ENCODE peak calls at places on chromosome 14, in seven cellular contexts. T is AG09319, G is endothelial cell, F is AG04450, Y is right lobe of liver, R is tibial artery, J is left ventricle myocardium inferior. L is an unnamed sample.

GRCh38 chr14:21241218-21241819 is 27.9 kb downstream of the HNRNPC start:
- DNase-seq in T (no peak), G (no peak), J (no peak), F (peak; percentile 11), R (no peak), Y (no peak), L (peak; percentile 38)

GRCh38 chr14:31582286-31582691 is 21.1 kb downstream of the NUBPL start:
- DNase-seq in T (no peak), F (peak; percentile 36), G (no peak), Y (no peak), R (no peak), J (no peak), L (no peak)

GRCh38 chr14:104398656-104399055 is 180.9 kb upstream of the C14orf180 start:
- DNase-seq in J (no peak), G (no peak), T (no peak), R (no peak), F (no peak), Y (no peak), L (no peak)

GRCh38 chr14:103232831-103233319 is 101.2 kb upstream of the EIF5 start:
- DNase-seq in R (peak; percentile 62), J (no peak), Y (no peak), F (no peak), T (no peak), G (no peak), L (no peak)

GRCh38 chr14:34065690-34066391 is 115.0 kb upstream of the EGLN3 start:
- DNase-seq in Y (no peak), J (no peak), T (no peak), R (no peak), F (no peak), G (no peak), L (no peak)

GRCh38 chr14:84409435-84409834 is 1120.5 kb upstream of the FLRT2 start:
- DNase-seq in T (no peak), R (no peak), G (no peak), J (no peak), F (no peak), Y (no peak), L (no peak)

GRCh38 chr14:70186826-70187483 is 1.8 kb downstream of the SLC8A3 start:
- DNase-seq in R (no peak), F (no peak), J (no peak), T (no peak), Y (no peak), G (no peak), L (no peak)

GRCh38 chr14:105418269-105419054 is 1.2 kb upstream of the MTA1 start:
- DNase-seq in Y (no peak), R (no peak), G (no peak), T (no peak), J (no peak), F (no peak), L (no peak)

GRCh38 chr14:33848706-33849454 is 102.0 kb downstream of the EGLN3 start:
- DNase-seq in J (peak; percentile 46), T (no peak), F (no peak), Y (peak; percentile 58), G (peak; percentile 87), R (peak; percentile 73), L (peak; percentile 48)

GRCh38 chr14:96581902-96582640 is 79.9 kb downstream of the PAPOLA start:
- DNase-seq in Y (no peak), F (no peak), T (no peak), G (no peak), J (no peak), R (no peak), L (no peak)

GRCh38 chr14:50946234-50946935 is 2.1 kb upstream of the PYGL start:
- DNase-seq in Y (no peak), F (no peak), R (no peak), J (no peak), G (no peak), T (no peak), L (no peak)

GRCh38 chr14:94571950-94572349 is 9.3 kb upstream of the SERPINA5 start:
- DNase-seq in G (no peak), J (no peak), Y (peak; percentile 71), R (peak; percentile 59), F (no peak), T (no peak), L (no peak)

GRCh38 chr14:24098927-24099813 is 5.1 kb downstream of the PCK2 start:
- DNase-seq in Y (peak; percentile 72), J (no peak), T (no peak), G (no peak), F (no peak), R (no peak), L (no peak)

GRCh38 chr14:33676135-33676566 is 274.7 kb downstream of the EGLN3 start:
- DNase-seq in F (no peak), Y (peak; percentile 45), J (peak; percentile 20), T (no peak), G (peak; percentile 46), R (no peak), L (no peak)

GRCh38 chr14:96176811-96177211 is 27.8 kb upstream of the BDKRB2 start:
- DNase-seq in Y (no peak), F (peak; percentile 89), R (no peak), G (no peak), J (peak; percentile 19), T (peak; percentile 99), L (peak; percentile 89)

GRCh38 chr14:40417777-40418401 is 985.7 kb upstream of the FBXO33 start:
- DNase-seq in T (no peak), J (no peak), F (no peak), Y (no peak), G (peak; percentile 67), R (no peak), L (no peak)

GRCh38 chr14:103354141-103354540 is 20.1 kb downstream of the EIF5 start:
- DNase-seq in G (no peak), Y (no peak), R (no peak), J (no peak), T (no peak), F (no peak), L (no peak)

GRCh38 chr14:71594828-71595227 is 337.4 kb upstream of the RGS6 start:
- DNase-seq in F (no peak), J (no peak), R (no peak), G (no peak), Y (no peak), T (no peak), L (no peak)

GRCh38 chr14:24032727-24033418 is 18.9 kb upstream of the CARMIL3 start:
- DNase-seq in R (no peak), F (no peak), G (no peak), Y (peak; percentile 75), T (peak; percentile 12), J (no peak), L (peak; percentile 65)

GRCh38 chr14:62957562-62957961 is 87.7 kb downstream of the KCNH5 start:
- DNase-seq in F (peak; percentile 94), J (no peak), T (no peak), R (no peak), G (no peak), Y (no peak), L (peak; percentile 86)

DNA sequence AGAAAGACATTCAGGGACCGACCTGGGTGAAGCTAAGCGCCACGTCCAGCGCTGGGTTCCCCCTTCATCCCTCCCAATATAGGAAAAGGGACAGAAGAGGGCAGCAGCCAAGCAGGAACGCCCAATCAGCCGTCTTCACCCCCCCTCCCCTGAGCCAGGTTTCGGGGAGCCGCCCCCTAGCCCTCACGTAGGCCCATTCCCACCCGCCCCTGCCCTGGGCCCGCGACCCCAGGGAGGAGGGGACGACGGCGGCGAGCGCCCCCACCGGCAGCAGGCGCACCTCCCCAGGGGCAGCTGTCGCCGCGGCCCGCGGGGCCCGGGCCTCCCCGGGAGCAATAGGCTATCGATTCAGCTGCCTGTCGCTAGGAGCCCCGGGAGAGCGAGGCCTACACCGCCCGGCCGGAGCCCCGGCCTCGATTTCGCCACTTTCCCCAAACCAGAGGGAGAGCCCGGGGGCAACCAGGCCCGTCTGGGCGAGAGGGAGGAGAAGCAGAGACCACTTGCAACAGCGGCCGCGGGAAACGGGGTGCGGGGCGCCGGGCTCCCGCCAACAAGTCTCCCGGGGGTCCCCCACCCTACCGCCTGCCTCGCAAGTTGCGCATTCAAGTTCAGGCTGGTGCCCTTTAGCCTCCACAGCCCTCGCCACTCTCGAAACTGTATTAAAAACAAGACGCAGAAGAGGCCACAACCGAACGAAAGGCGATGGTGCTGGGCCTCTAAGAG is 1.3 kb downstream of the DCAF5 start:
- DNase-seq in Y (peak; percentile 77), T (no peak), F (no peak), G (peak; percentile 84), J (peak; percentile 69), R (peak; percentile 84), L (peak; percentile 48)
- TF ChIP-seq CTCF in Y (peak; percentile 51), T (peak; percentile 29), F (peak; percentile 40), G (peak; percentile 73), J (peak; percentile 66), R (peak; percentile 47), L (peak; percentile 82)

DNA sequence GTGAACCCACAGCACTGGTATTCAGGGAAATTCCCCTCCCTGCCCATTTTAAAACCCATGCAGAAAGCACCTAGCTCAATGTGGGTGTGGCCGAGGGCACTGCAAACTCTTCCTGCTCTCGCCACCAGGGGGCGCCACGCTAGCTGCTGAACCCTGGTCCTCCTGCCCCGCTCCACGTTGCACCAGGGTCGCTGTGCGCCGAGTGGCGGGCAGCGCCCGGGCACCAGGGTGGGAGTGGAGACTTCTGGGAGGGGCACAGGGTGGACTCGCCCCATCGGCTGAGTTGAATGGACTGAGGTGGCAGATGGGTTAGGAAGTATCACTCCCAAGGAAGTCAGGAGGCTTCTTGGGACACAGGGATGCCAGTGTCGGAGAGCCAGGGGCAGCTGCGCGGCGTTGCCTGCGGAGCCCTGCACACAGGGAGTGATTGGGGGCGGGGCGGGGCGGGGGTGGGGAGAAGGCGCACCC is 48.1 kb upstream of the BCL11B start:
- DNase-seq in J (peak; percentile 21), F (no peak), G (peak; percentile 81), Y (no peak), T (no peak), R (no peak), L (peak; percentile 20)
- TF ChIP-seq CTCF in J (peak; percentile 72), F (peak; percentile 76), G (peak; percentile 97), Y (peak; percentile 81), T (peak; percentile 60), R (peak; percentile 15), L (peak; percentile 93)

DNA sequence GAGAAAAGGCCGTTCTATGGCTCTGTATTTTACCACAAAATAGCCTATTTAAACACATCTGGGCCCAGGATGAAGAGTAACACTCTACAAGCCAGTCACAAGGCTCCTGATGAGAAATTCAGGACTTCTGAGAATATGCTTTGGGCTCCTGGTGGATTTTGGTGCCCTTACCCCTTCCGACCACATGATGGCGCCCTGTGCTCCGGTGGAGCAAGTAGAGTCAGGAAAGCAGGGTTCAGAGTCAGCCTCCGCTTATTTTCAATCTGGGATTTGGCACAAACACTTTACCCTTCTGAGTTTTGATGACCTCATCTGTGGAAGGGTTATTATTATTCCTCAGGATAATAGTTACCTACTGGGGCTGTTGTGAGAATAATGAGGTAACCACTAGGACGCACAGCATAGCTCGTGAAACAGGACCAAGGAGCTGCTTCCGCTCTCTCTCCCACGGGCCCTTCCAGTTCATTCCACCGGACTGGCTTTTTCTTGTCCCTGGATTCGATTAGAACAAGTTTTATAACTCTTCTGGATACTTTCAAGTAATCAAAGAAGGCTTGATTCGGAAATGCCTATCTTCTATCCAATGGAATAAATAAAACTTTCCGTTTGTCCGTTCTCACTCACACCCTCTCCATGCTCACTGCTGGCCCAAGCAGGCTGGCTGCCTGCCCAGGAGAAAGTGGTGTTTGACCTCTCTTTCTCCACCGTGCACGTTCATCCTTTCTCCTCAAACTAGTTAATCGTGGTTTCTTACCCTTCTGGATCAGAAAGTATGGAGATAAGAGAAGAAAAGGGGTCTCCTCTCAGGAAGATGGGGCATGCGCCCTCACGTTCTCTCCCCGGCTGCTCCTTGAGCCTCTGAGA is 104.6 kb downstream of the GALC start:
- DNase-seq in Y (no peak), G (peak; percentile 67), R (peak; percentile 67), F (no peak), J (no peak), T (no peak), L (no peak)
- TF ChIP-seq CTCF in Y (peak; percentile 40), G (peak; percentile 76), R (no peak), F (peak; percentile 34), J (peak; percentile 31), T (peak; percentile 23), L (peak; percentile 67)

GRCh38 chr14:74084277-74085046 is at the start of the genes ALDH6A1 and LIN52:
- DNase-seq in J (peak; percentile 99), F (peak; percentile 100), G (peak; percentile 100), Y (peak; percentile 99), T (peak; percentile 100), R (peak; percentile 100), L (peak; percentile 100)
- TF ChIP-seq CTCF in J (peak; percentile 22), F (peak; percentile 11), G (no peak), Y (peak; percentile 9), T (no peak), R (no peak), L (peak; percentile 48)

L was measured in HFFc6.